ENCODE peak calls at places on chromosomes 16 and 17, in seven cellular contexts. H, W, Y, M, O, J and G are unnamed samples. For H3K4me1, the result is how much of the 10 kb centered on the place peaks cover.

GRCh38 chr17:63960006-63960405 is 12.7 kb downstream of the SCN4A start:
- DNase-seq in J (no peak), Y (no peak), H (no peak), O (no peak), M (no peak), W (no peak), G (no peak)

GRCh38 chr17:50102164-50102991 is 7.2 kb downstream of the PDK2 start:
- DNase-seq in J (peak), Y (no peak), O (peak), H (no peak), M (no peak), W (no peak), G (peak)

GRCh38 chr17:51351890-51352289 is 91.5 kb downstream of the UTP18 start:
- DNase-seq in W (no peak), Y (no peak), O (no peak), J (no peak), M (no peak), H (peak), G (no peak)

GRCh38 chr17:74276561-74277009 is 2.6 kb downstream of the DNAI2 start:
- DNase-seq in J (no peak), O (no peak), H (no peak), Y (no peak), M (no peak), W (no peak), G (no peak)

GRCh38 chr16:27239906-27240655 is 28.5 kb downstream of the NSMCE1 start:
- DNase-seq in Y (no peak), H (no peak), M (no peak), W (no peak), O (no peak), J (no peak), G (no peak)

GRCh38 chr16:77531741-77532140 is 96.9 kb upstream of the ADAMTS18 start:
- DNase-seq in W (no peak), M (no peak), J (no peak), Y (peak), O (no peak), H (peak), G (no peak)

GRCh38 chr17:43831633-43832032 is 1.3 kb downstream of the MPP3 start:
- DNase-seq in J (no peak), Y (no peak), M (no peak), H (no peak), O (peak), W (no peak), G (no peak)

GRCh38 chr16:66580605-66581209 is 1.4 kb downstream of the CMTM2 start:
- DNase-seq in Y (peak), J (no peak), H (peak), W (no peak), O (no peak), M (no peak), G (peak)

GRCh38 chr17:67280279-67280678 is 35.3 kb upstream of the HELZ start:
- DNase-seq in Y (peak), H (peak), W (no peak), O (peak), M (no peak), J (peak), G (no peak)

GRCh38 chr17:77521076-77521475 is 380.3 kb downstream of the SEC14L1 start:
- DNase-seq in J (no peak), M (no peak), W (no peak), O (no peak), Y (no peak), H (no peak), G (no peak)

GRCh38 chr16:57530104-57530522 is 6.3 kb downstream of the CCDC102A start:
- DNase-seq in J (peak), M (no peak), Y (no peak), H (peak), W (peak), O (no peak), G (no peak)

GRCh38 chr17:64209356-64209941 is 53.6 kb downstream of the TEX2 start:
- DNase-seq in J (no peak), H (no peak), W (no peak), O (no peak), M (no peak), Y (no peak), G (no peak)

GRCh38 chr17:27384261-27384701 is 72.0 kb upstream of the KSR1 start:
- DNase-seq in H (peak), O (peak), Y (peak), M (peak), W (no peak), J (peak), G (peak)

GRCh38 chr16:586047-586644 is 3.7 kb upstream of the RAB40C start:
- DNase-seq in W (no peak), H (peak), M (no peak), Y (no peak), J (no peak), O (no peak), G (no peak)

GRCh38 chr16:65202461-65202860 is 80.6 kb upstream of the CDH11 start:
- DNase-seq in M (no peak), O (no peak), W (no peak), Y (no peak), J (no peak), H (peak), G (no peak)

GRCh38 chr17:30021708-30022317 is 80.4 kb downstream of the EFCAB5 start:
- DNase-seq in W (no peak), M (peak), H (peak), J (no peak), O (no peak), Y (peak), G (no peak)

GRCh38 chr17:81527591-81528383 is at the start of gene FSCN2:
- DNase-seq in J (no peak), W (no peak), O (no peak), H (no peak), M (no peak), Y (no peak), G (peak)

GRCh38 chr17:67608691-67609090 is 109.0 kb upstream of the NOL11 start:
- DNase-seq in J (no peak), O (no peak), Y (peak), M (no peak), H (peak), W (no peak), G (no peak)

GRCh38 chr16:84218176-84218776 is 21.5 kb downstream of the KCNG4 start:
- DNase-seq in Y (no peak), O (no peak), M (no peak), J (no peak), H (peak), W (no peak), G (no peak)

GRCh38 chr16:5619314-5619713 is 521.7 kb upstream of the EEF2KMT start:
- DNase-seq in Y (no peak), J (no peak), O (no peak), H (no peak), W (no peak), M (no peak), G (no peak)

GRCh38 chr16:23510154-23510914 is at the start of gene GGA2:
- DNase-seq in O (peak), H (peak), W (peak), Y (peak), M (peak), J (peak), G (peak)
- TF ChIP-seq CTCF in O (peak), H (no peak), W (no peak), Y (no peak), M (no peak), J (no peak), G (no peak)

DNA sequence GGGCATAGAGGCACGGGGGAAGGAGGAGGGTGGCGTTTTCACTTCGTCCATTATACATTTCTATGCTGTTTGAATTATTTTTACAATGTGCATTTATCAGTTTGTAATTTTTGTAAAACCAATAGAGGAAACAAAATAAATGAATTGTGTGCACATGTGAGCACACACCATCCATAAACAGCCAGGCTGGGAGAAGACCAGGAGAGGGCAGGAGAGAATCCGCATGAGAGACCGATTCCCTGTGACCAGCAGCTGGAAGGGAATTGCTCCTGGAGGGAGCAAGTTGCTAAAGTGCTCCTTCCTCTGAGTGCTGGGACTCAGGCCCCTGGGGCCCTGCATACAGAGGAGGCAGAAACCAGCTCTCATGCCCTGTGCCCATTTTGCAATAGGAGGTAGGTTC is 126.0 kb downstream of the ABCC12 start:
- DNase-seq in J (no peak), M (no peak), O (no peak), Y (no peak), W (no peak), H (no peak), G (no peak)
- H3K4me1 ChIP-seq in J (under half), M (under half), O (under half), Y (under half), W (under half), H (under half), G (under half)

GRCh38 chr17:65786479-65786878 is 225.0 kb upstream of the AXIN2 start:
- DNase-seq in W (no peak), J (no peak), Y (no peak), O (no peak), H (no peak), M (no peak), G (no peak)

GRCh38 chr17:65787503-65787902 is 226.1 kb upstream of the AXIN2 start:
- DNase-seq in Y (no peak), O (no peak), W (no peak), M (no peak), J (no peak), H (no peak), G (no peak)

GRCh38 chr17:65785109-65785508 is 223.7 kb upstream of the AXIN2 start:
- DNase-seq in H (peak), M (peak), J (no peak), W (no peak), Y (peak), O (no peak), G (peak)

GRCh38 chr17:65794572-65794971 is 233.1 kb upstream of the AXIN2 start:
- DNase-seq in M (peak), Y (peak), J (no peak), H (no peak), O (no peak), W (peak), G (no peak)

DNA sequence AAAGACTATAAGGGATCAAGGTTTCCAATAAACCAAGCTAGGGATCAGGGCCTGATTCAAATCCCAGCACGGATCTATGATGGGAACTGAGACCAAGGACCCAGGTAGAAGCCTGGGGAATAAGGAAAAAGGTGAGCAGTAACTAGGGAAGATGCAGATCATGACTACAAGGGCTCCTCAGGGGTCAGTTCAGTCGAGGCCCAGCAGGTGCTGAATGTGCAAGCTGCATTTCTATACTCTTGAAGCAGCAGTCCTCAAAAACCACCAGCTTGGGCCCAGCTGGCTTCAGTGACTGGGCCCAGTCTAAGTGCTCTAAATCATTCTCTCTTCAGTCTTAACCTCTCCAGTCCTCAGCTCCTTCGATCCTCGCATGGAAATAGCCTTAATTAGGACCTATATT is 228.8 kb upstream of the AXIN2 start:
- DNase-seq in H (no peak), Y (no peak), M (no peak), J (no peak), O (no peak), W (no peak), G (no peak)
- TF ChIP-seq CTCF in H (no peak), Y (no peak), M (no peak), J (no peak), O (no peak), W (no peak), G (no peak)

GRCh38 chr16:11131706-11132105 is 124.3 kb downstream of the SOCS1 start:
- DNase-seq in M (no peak), J (no peak), Y (no peak), O (peak), W (no peak), H (no peak), G (no peak)
- H3K4me1 ChIP-seq in M (under half), J (under half), Y (half or more), O (under half), W (under half), H (under half), G (under half)

GRCh38 chr17:45318561-45319230 is 1.9 kb upstream of the MAP3K14 start:
- DNase-seq in H (no peak), J (no peak), O (no peak), M (peak), W (no peak), Y (peak), G (peak)

GRCh38 chr17:45315583-45316270 is 1.1 kb downstream of the MAP3K14 start:
- DNase-seq in J (no peak), W (no peak), O (no peak), Y (peak), H (no peak), M (no peak), G (no peak)

GRCh38 chr17:45316271-45317112 is at the start of gene MAP3K14:
- DNase-seq in Y (peak), J (peak), O (peak), H (peak), W (peak), M (no peak), G (peak)

GRCh38 chr17:45319239-45319703 is 2.5 kb upstream of the MAP3K14 start:
- DNase-seq in W (no peak), J (no peak), Y (peak), M (peak), H (peak), O (no peak), G (peak)

GRCh38 chr17:45317113-45317820 is 447 bp upstream of the MAP3K14 start:
- DNase-seq in Y (peak), J (peak), M (peak), H (peak), O (peak), W (peak), G (peak)
- TF ChIP-seq CTCF in Y (no peak), J (no peak), M (no peak), H (no peak), O (no peak), W (no peak), G (no peak)